ENCODE peak calls at places on chromosome 7, in five cellular contexts. G, Q, L, X and C are unnamed samples.

GRCh38 chr7:114703677-114704076 is 218.2 kb upstream of the MDFIC start:
- DNase-seq in X (no peak), Q (no peak), L (peak; percentile 21), G (peak; percentile 51), C (no peak)

GRCh38 chr7:12403287-12404181 is at the start of gene VWDE:
- DNase-seq in L (peak; percentile 31), X (peak; percentile 63), Q (no peak), G (peak; percentile 8), C (no peak)

GRCh38 chr7:135980665-135981180 is 3.6 kb upstream of the MTPN start:
- DNase-seq in L (peak; percentile 80), G (peak; percentile 55), X (peak; percentile 29), Q (no peak), C (peak; percentile 76)

GRCh38 chr7:22610258-22610657 is 110.3 kb upstream of the STEAP1B start:
- DNase-seq in Q (no peak), L (no peak), X (no peak), G (no peak), C (no peak)

GRCh38 chr7:4282434-4283223 is 399.5 kb upstream of the FOXK1 start:
- DNase-seq in X (no peak), Q (no peak), L (peak; percentile 62), G (no peak), C (no peak)

GRCh38 chr7:91356915-91357314 is 92.7 kb downstream of the FZD1 start:
- DNase-seq in X (no peak), L (no peak), G (no peak), Q (no peak), C (no peak)

GRCh38 chr7:22248111-22248809 is 108.7 kb downstream of the RAPGEF5 start:
- DNase-seq in X (no peak), Q (no peak), L (no peak), G (no peak), C (no peak)

GRCh38 chr7:155731375-155731774 is 80.9 kb downstream of the SHH start:
- DNase-seq in X (no peak), Q (no peak), L (peak; percentile 10), G (peak; percentile 33), C (no peak)

GRCh38 chr7:157658851-157659412 is 322.1 kb downstream of the DNAJB6 start:
- DNase-seq in G (no peak), Q (no peak), L (no peak), X (no peak), C (no peak)

GRCh38 chr7:52726986-52727385 is 308.4 kb upstream of the POM121L12 start:
- DNase-seq in X (no peak), G (no peak), Q (no peak), L (no peak), C (no peak)

GRCh38 chr7:43141091-43141490 is 28.6 kb downstream of the HECW1 start:
- DNase-seq in G (no peak), L (peak; percentile 30), Q (no peak), X (no peak), C (no peak)

GRCh38 chr7:8365499-8366110 is 67.8 kb upstream of the NXPH1 start:
- DNase-seq in L (no peak), G (no peak), Q (no peak), X (no peak), C (no peak)

GRCh38 chr7:29976265-29976664 is 13.3 kb downstream of the SCRN1 start:
- DNase-seq in X (no peak), G (peak; percentile 58), L (no peak), Q (no peak), C (peak; percentile 24)

GRCh38 chr7:77674878-77675277 is 21.4 kb upstream of the RSBN1L start:
- DNase-seq in Q (no peak), L (peak; percentile 72), X (peak; percentile 70), G (peak; percentile 70), C (no peak)

GRCh38 chr7:91567111-91568012 is 303.1 kb downstream of the FZD1 start:
- DNase-seq in X (no peak), Q (no peak), G (no peak), L (peak; percentile 50), C (no peak)

GRCh38 chr7:99997545-99998137 is 17.8 kb upstream of the ZKSCAN1 start:
- DNase-seq in Q (no peak), G (peak; percentile 36), L (no peak), X (peak; percentile 39), C (no peak)
- TF ChIP-seq CTCF in Q (peak; percentile 65), G (peak; percentile 2), L (no peak), X (peak; percentile 3), C (peak; percentile 9)

DNA sequence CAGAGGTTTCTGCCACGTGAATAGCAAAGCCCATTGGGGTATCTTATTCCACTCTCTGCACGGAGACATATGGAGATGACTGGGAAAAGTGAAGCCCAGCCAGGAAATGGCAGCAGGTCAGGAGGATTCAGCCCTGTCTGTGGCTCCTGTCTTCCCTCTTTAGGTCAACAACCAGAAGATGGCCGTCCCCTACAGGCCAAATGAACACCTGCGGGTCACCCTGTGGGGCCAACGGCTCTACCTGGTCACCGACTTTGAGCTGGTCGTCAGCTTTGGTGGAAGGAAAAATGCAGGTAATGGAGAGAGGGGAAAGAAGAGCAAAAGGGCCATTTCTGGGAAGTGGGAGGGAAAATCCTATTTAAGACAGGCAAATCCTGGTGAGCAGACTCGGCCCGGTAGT is 38.3 kb downstream of the EPHB4 start:
- DNase-seq in G (no peak), Q (no peak), L (no peak), X (no peak), C (no peak)
- TF ChIP-seq CTCF in G (no peak), Q (no peak), L (no peak), X (no peak), C (no peak)

DNA sequence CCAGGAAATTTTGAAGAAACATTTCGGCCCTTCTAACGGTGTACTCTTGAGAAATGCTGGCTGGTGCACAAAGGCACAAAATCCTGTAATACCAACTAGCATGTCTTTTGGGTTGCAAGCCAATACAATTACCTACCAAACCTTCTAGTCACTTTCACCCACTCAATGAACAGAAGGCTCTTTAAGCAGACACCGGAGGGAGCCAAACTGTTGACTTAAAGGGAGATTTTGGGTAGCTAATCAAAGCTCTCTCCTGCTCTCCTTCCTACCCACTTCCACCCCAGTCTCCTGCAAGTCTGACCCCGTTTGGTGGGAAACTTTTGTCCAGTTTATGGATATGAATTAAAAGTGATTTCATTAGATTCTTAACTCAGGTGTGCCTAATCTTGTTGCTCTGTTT is 24.0 kb downstream of the GRM3 start:
- DNase-seq in X (no peak), G (no peak), Q (no peak), L (no peak), C (no peak)
- TF ChIP-seq CTCF in X (no peak), G (no peak), Q (no peak), L (no peak), C (no peak)

GRCh38 chr7:120981117-120981516 is 7.4 kb upstream of the CPED1 start:
- DNase-seq in G (no peak), X (no peak), Q (no peak), L (no peak), C (no peak)

GRCh38 chr7:120984406-120984805 is 4.1 kb upstream of the CPED1 start:
- DNase-seq in G (no peak), X (no peak), Q (no peak), L (no peak), C (no peak)

GRCh38 chr7:120985130-120985758 is 3.3 kb upstream of the CPED1 start:
- DNase-seq in X (no peak), Q (no peak), L (no peak), G (peak; percentile 20), C (no peak)

GRCh38 chr7:120979765-120980499 is 8.6 kb upstream of the CPED1 start:
- DNase-seq in X (no peak), G (no peak), L (peak; percentile 49), Q (no peak), C (no peak)

DNA sequence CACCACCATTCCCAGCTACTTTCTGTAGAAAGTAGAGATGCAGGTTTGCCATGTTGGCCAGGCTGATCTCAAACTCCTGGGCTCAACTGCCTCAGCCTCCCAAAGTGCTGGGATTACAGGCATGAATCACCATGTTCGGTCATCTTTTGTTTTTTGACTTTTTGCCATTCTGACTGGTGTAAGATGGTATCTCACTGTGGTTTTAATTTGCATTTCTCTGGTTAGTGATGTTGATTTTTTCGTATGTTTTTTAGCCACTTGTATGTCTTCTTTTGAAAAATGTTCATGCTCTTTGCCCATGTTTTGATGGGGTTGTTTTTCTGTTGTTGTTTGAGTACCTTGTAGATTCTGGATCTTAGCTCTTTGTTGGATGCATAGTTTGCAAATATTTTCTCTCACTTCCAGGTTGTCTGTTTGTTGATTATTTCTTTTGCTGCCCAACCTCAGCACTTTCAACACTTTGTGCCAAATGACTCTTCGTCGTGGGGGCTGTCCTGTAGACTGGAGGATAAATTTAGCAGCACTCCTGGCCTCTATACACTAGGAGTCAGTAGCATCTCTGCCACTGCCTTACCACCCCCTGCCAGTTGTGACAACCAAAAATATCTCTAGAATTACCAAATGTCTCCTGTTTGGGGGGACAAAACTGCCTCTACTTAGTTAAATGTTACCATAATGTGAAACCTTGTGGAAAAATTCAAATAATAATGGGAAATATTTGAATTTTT is 6.5 kb upstream of the CPED1 start:
- DNase-seq in X (no peak), Q (no peak), G (peak; percentile 52), L (peak; percentile 80), C (no peak)
- TF ChIP-seq CTCF in X (no peak), Q (no peak), G (no peak), L (no peak), C (no peak)

GRCh38 chr7:128872394-128872824 is 9.8 kb downstream of the ATP6V1F start:
- DNase-seq in Q (no peak), L (no peak), X (no peak), G (no peak), C (no peak)
- TF ChIP-seq CTCF in Q (no peak), L (no peak), X (no peak), G (peak; percentile 5), C (no peak)

GRCh38 chr7:18356195-18356645 is 139.3 kb upstream of the HDAC9 start:
- DNase-seq in L (peak; percentile 15), G (peak; percentile 55), X (no peak), Q (no peak), C (no peak)
- TF ChIP-seq CTCF in L (peak; percentile 80), G (peak; percentile 55), X (peak; percentile 45), Q (peak; percentile 67), C (peak; percentile 62)

DNA sequence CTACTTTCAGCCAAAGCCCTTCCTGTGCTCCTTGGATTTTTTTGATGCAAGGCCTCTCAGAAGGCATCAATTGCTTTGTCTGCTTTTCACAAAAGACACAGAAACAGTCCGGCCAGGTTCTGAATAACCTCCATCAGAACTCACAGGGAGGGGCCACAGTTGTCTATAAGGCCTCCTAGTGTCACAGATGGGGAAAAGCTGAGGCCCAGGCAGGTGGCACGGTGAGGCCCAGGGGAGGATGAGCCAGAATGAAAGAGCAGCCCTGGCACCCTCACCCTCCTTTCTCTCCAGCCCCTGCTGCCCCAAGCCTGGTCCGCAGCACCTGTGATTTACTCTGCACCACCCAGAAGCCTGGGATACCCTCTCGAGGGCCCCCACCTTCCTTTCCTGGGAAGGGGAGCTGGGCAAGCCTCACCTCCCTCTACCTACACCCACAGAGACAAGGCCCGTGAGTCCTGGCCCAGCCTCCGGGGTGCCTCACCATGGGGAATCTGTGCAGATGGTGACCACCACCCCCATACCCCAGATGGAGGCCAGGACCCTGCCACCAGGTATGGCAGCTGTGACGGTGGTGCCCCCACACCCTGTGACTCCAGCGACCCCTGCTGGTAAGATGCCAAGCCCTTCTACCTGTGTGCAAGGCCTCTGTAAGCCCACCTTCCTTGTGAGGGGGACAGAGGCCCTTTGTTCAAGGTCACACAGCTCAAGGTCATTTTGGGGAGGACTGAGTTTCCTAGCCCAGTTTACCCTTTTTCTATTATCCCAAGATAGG is 26.2 kb upstream of the ZNF467 start:
- DNase-seq in L (no peak), G (peak; percentile 12), X (peak; percentile 35), Q (peak; percentile 12), C (no peak)
- TF ChIP-seq CTCF in L (no peak), G (peak; percentile 33), X (peak; percentile 20), Q (no peak), C (no peak)